ENCODE peak calls at places on chromosomes 12 and 14, in eight cellular contexts. J, H, K, Y, X, T, B and W are unnamed samples.

GRCh38 chr12:68614772-68615171 is 4.1 kb downstream of the RAP1B start:
- DNase-seq in H (no peak), X (no peak), B (no peak), Y (no peak), T (no peak), K (no peak), J (no peak), W (no peak)

GRCh38 chr12:43255642-43256041 is 296.4 kb downstream of the ADAMTS20 start:
- DNase-seq in J (no peak), H (no peak), B (no peak), K (no peak), T (no peak), X (no peak), Y (no peak), W (no peak)

GRCh38 chr14:96225745-96226151 is 21.1 kb downstream of the BDKRB2 start:
- DNase-seq in K (no peak), H (peak), T (no peak), X (no peak), Y (peak), J (peak), B (no peak), W (peak)

GRCh38 chr14:50060871-50061663 is 55.3 kb downstream of the VCPKMT start:
- DNase-seq in B (peak), Y (peak), X (peak), H (peak), T (peak), K (no peak), J (peak), W (peak)

GRCh38 chr14:60214003-60214402 is 35.0 kb upstream of the PPM1A start:
- DNase-seq in T (no peak), H (no peak), X (no peak), K (no peak), J (no peak), Y (no peak), B (no peak), W (no peak)

GRCh38 chr12:75854681-75855309 is 176.8 kb downstream of the PHLDA1 start:
- DNase-seq in B (no peak), Y (no peak), K (no peak), H (no peak), X (no peak), J (no peak), T (no peak), W (no peak)

GRCh38 chr14:59161571-59162175 is 26.8 kb upstream of the DAAM1 start:
- DNase-seq in H (peak), B (no peak), Y (no peak), T (peak), J (peak), X (no peak), K (no peak), W (peak)

GRCh38 chr12:89040146-89040964 is 311.9 kb downstream of the DUSP6 start:
- DNase-seq in Y (no peak), X (no peak), J (no peak), T (peak), H (peak), K (no peak), B (peak), W (peak)

GRCh38 chr12:39935275-39935674 is 170.6 kb downstream of the SLC2A13 start:
- DNase-seq in T (peak), H (no peak), J (no peak), K (no peak), B (no peak), Y (no peak), X (no peak), W (peak)

GRCh38 chr12:1529862-1530591 is 64.4 kb downstream of the FBXL14 start:
- DNase-seq in J (no peak), Y (peak), X (no peak), T (no peak), H (peak), B (no peak), K (no peak), W (no peak)

GRCh38 chr12:94676011-94676709 is 25.8 kb upstream of the TMCC3 start:
- DNase-seq in Y (peak), B (no peak), T (peak), K (no peak), X (peak), H (no peak), J (no peak), W (no peak)

GRCh38 chr14:97977711-97978261 is 1180.6 kb downstream of the VRK1 start:
- DNase-seq in X (peak), J (no peak), B (peak), T (no peak), Y (peak), K (no peak), H (no peak), W (peak)

GRCh38 chr12:47744005-47744651 is 14.6 kb downstream of the RAPGEF3 start:
- DNase-seq in B (peak), T (no peak), Y (no peak), J (no peak), H (peak), K (no peak), X (no peak), W (peak)

GRCh38 chr14:100410056-100410565 is 87.0 kb downstream of the SLC25A47 start:
- DNase-seq in Y (no peak), T (peak), B (no peak), K (no peak), H (peak), X (peak), J (no peak), W (peak)

GRCh38 chr14:25041898-25042297 is 8.0 kb downstream of the STXBP6 start:
- DNase-seq in Y (no peak), K (no peak), H (no peak), J (no peak), T (no peak), X (no peak), B (no peak), W (no peak)

GRCh38 chr12:109670647-109671046 is 43.0 kb upstream of the FAM222A start:
- DNase-seq in J (no peak), B (no peak), Y (no peak), X (no peak), K (no peak), H (peak), T (no peak), W (no peak)

GRCh38 chr14:92470215-92470614 is 43.4 kb upstream of the RIN3 start:
- DNase-seq in T (peak), J (peak), X (no peak), B (no peak), Y (no peak), K (no peak), H (peak), W (peak)

GRCh38 chr12:75868501-75868900 is 163.1 kb downstream of the PHLDA1 start:
- DNase-seq in Y (no peak), J (no peak), B (no peak), T (no peak), H (no peak), X (no peak), K (no peak), W (no peak)

GRCh38 chr12:104855599-104855998 is 102.5 kb downstream of the SLC41A2 start:
- DNase-seq in X (no peak), J (no peak), B (no peak), K (no peak), T (no peak), H (no peak), Y (no peak), W (no peak)

GRCh38 chr12:42129595-42130204 is 15.0 kb downstream of the GXYLT1 start:
- DNase-seq in H (peak), T (peak), J (no peak), X (peak), K (no peak), B (no peak), Y (no peak), W (peak)

GRCh38 chr12:2382391-2383155 is 329.8 kb downstream of the CACNA1C start:
- DNase-seq in H (no peak), B (no peak), Y (no peak), K (no peak), T (peak), J (no peak), X (no peak), W (no peak)

GRCh38 chr14:23494223-23494622 is 24.7 kb downstream of the NGDN start:
- DNase-seq in K (no peak), J (no peak), X (no peak), H (peak), B (no peak), Y (no peak), T (peak), W (no peak)

GRCh38 chr12:124073636-124074035 is 100.6 kb downstream of the ZNF664 start:
- DNase-seq in J (no peak), H (no peak), K (no peak), Y (no peak), X (no peak), B (no peak), T (no peak), W (no peak)

GRCh38 chr12:26239508-26240328 is 44.3 kb downstream of the SSPN start:
- DNase-seq in K (no peak), T (peak), X (peak), Y (peak), B (no peak), J (peak), H (no peak), W (peak)

GRCh38 chr12:34606749-34607519 is 584.6 kb downstream of the ALG10 start:
- DNase-seq in B (no peak), H (no peak), X (no peak), Y (no peak), J (no peak), T (no peak), K (no peak), W (no peak)

GRCh38 chr12:69421548-69421947 is 48.6 kb upstream of the FRS2 start:
- DNase-seq in H (no peak), T (no peak), B (no peak), X (no peak), J (no peak), K (no peak), Y (no peak), W (no peak)

DNA sequence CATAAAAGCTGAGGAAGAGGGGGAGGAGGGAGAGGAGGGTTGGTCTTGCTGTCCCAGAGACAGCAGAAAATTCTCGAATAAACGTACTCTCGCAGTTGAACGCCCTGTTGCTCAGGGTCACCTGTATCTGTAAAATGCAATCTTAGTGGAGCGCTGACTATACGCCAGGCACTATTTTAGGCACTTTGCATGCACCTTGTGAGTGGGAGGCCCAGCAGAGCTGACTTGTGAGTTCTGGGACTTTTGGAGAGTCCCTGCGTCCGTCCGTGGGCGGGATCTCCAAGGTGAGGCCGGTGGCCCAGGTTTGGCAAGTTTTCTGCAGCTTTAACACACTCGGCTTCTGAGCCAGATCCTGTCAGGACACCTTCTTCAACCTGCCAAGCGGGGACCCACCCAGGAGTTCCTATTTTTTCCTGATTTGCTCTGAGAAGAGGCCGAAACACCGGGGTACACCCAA is 32.5 kb upstream of the PLEKHG6 start:
- DNase-seq in H (peak), T (no peak), Y (no peak), B (no peak), J (no peak), K (no peak), X (peak), W (peak)
- H3K4me3 ChIP-seq in H (peak), T (peak), Y (peak), B (peak), J (peak), K (peak), X (peak), W (peak)

GRCh38 chr12:118102609-118103008 is 1.2 kb downstream of the VSIG10 start:
- DNase-seq in H (peak), T (no peak), Y (no peak), K (no peak), B (no peak), J (no peak), X (no peak), W (no peak)
- H3K4me3 ChIP-seq in H (peak), T (peak), Y (peak), K (peak), B (no peak), J (peak), X (no peak), W (peak)

DNA sequence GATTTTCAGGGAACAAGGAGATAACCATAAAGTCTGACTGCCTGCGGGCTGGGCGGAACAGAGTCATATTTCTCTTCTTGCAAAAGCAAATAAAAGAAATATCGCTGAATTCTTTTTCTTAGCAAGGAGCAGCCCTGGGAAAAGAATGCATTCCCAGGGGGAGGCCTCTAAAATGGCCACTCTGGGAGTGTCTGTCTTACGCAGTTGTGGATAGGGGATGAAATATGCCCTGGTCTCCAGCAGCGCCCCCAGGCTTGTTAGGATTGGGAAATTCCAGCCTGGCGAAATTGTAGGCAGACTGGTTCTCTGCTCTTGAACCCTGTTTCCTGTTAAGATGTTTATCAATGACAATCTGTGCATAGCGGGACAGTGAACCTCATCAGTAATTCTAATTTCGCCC is 40.5 kb downstream of the PCNX1 start:
- DNase-seq in X (no peak), H (peak), Y (no peak), T (no peak), K (no peak), J (no peak), B (no peak), W (no peak)
- H3K4me3 ChIP-seq in X (no peak), H (no peak), Y (no peak), T (no peak), K (no peak), J (no peak), B (no peak), W (no peak)

GRCh38 chr12:27303139-27304111 is 29.2 kb upstream of the BMAL2 start:
- DNase-seq in J (no peak), X (no peak), K (no peak), H (no peak), B (no peak), T (peak), Y (no peak), W (no peak)
- H3K4me3 ChIP-seq in J (no peak), X (no peak), K (no peak), H (no peak), B (no peak), T (no peak), Y (no peak), W (no peak)

GRCh38 chr14:88189040-88189839 is 133.8 kb downstream of the KCNK10 start:
- DNase-seq in J (peak), X (peak), B (peak), K (peak), H (peak), Y (peak), T (peak), W (peak)
- H3K4me3 ChIP-seq in J (no peak), X (no peak), B (no peak), K (no peak), H (peak), Y (peak), T (no peak), W (no peak)

DNA sequence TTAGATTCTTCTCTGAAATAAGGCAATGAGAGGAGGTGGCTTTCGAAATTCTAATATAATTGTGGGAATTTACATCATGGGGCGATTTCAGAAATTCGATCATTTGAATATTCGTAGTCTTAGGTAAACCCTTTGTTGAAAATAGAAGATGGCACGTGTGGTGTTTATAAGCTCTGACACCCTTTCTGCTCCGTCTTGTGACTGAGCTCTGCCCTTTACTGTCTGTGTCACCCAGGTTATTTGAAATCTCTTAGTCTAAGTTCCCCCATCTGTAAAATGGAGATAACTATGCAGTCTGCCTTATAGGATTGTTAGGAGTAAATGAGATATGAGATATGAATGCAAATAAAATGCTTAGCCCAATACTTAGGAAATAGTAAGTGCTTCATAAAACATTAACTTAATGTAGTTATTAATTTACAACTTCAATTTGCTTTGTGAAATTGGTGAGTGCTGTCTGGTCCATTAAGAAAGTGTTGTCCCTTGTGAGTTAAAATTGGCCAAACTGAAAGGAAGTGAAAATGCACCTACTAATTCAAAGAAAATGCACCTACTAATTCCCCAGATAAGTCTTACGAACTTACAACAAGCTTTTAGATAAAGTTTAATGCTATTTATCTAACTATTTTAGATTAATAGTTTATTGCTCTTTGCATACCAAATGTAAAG is 1.6 kb downstream of the BMAL2 start:
- DNase-seq in B (no peak), K (no peak), T (no peak), X (no peak), J (no peak), H (no peak), Y (no peak), W (peak)
- H3K4me3 ChIP-seq in B (peak), K (peak), T (peak), X (no peak), J (peak), H (peak), Y (peak), W (peak)